ENCODE peak calls at places on chromosomes 4 and X, in five cellular contexts. H is SK-N-SH; G is left lung; V is bronchial epithelial cell; K is naive thymus-derived CD4-positive, alpha-beta T cell. T is an unnamed sample.

GRCh38 chr4:71553605-71554004 is 214.8 kb downstream of the SLC4A4 start:
- DNase-seq in K (no peak), H (peak), G (no peak), V (peak), T (no peak)

GRCh38 chr4:186761281-186761897 is 37.7 kb upstream of the FAT1 start:
- DNase-seq in G (no peak), K (no peak), H (no peak), V (no peak), T (no peak)

GRCh38 chr4:99690472-99690871 is 32.8 kb upstream of the C4orf54 start:
- DNase-seq in H (no peak), V (no peak), K (no peak), G (no peak), T (no peak)

GRCh38 chr4:188423039-188423438 is 283.8 kb downstream of the TRIML1 start:
- DNase-seq in H (no peak), K (no peak), G (no peak), V (peak), T (no peak)

GRCh38 chr4:72295966-72296557 is 264.3 kb downstream of the NPFFR2 start:
- DNase-seq in K (no peak), V (peak), G (no peak), H (peak), T (peak)

GRCh38 chr4:96972920-96973319 is 1133.0 kb downstream of the PDHA2 start:
- DNase-seq in K (no peak), G (no peak), V (no peak), H (no peak), T (no peak)

GRCh38 chrX:84189125-84189524 is 1.1 kb upstream of the RPS6KA6 start:
- DNase-seq in G (no peak), K (no peak), H (no peak), V (no peak), T (no peak)

GRCh38 chr4:37767546-37767945 is 58.9 kb upstream of the PGM2 start:
- DNase-seq in G (peak), V (peak), K (no peak), H (no peak), T (no peak)

GRCh38 chr4:6386091-6386490 is 86.3 kb downstream of the PPP2R2C start:
- DNase-seq in G (peak), H (no peak), K (no peak), V (peak), T (no peak)

GRCh38 chr4:25182941-25183340 is 22.7 kb upstream of the SEPSECS start:
- DNase-seq in G (no peak), K (no peak), H (no peak), V (no peak), T (no peak)

GRCh38 chrX:20515841-20516461 is 249.2 kb upstream of the RPS6KA3 start:
- DNase-seq in G (no peak), V (peak), K (no peak), H (no peak), T (peak)

GRCh38 chrX:107324493-107325310 is 118.3 kb downstream of the DNAAF6 start:
- DNase-seq in H (peak), G (peak), K (no peak), V (peak), T (no peak)

GRCh38 chrX:10199212-10199611 is 42.4 kb downstream of the CLCN4 start:
- DNase-seq in H (no peak), G (no peak), V (peak), K (no peak), T (no peak)

GRCh38 chr4:182486895-182487294 is 243.7 kb downstream of the TENM3 start:
- DNase-seq in K (no peak), G (no peak), V (no peak), H (no peak), T (no peak)

GRCh38 chr4:145326491-145326890 is 146.1 kb upstream of the OTUD4 start:
- DNase-seq in K (no peak), V (no peak), H (no peak), G (no peak), T (no peak)

GRCh38 chrX:154914052-154914451 is 27.9 kb downstream of the F8A1 start:
- DNase-seq in H (no peak), K (no peak), V (no peak), G (no peak), T (no peak)

GRCh38 chr4:152460488-152460887 is 75.4 kb downstream of the FBXW7 start:
- DNase-seq in H (no peak), G (no peak), V (peak), K (no peak), T (peak)

GRCh38 chr4:66187175-66187720 is 517.0 kb upstream of the EPHA5 start:
- DNase-seq in H (no peak), V (no peak), K (no peak), G (peak), T (no peak)

GRCh38 chr4:89217594-89217993 is 90.0 kb downstream of the GPRIN3 start:
- DNase-seq in G (no peak), H (no peak), V (no peak), K (no peak), T (no peak)

GRCh38 chr4:53702334-53703266 is 111.3 kb upstream of the LNX1 start:
- DNase-seq in K (no peak), H (peak), V (peak), G (peak), T (peak)

GRCh38 chr4:138401330-138401729 is 159.2 kb upstream of the SLC7A11 start:
- DNase-seq in G (no peak), H (no peak), V (no peak), K (no peak), T (peak)

GRCh38 chrX:10010686-10011085 is 43.5 kb downstream of the CLDN34 start:
- DNase-seq in H (no peak), G (no peak), K (no peak), V (peak), T (no peak)

GRCh38 chrX:7889138-7889537 is 38.1 kb downstream of the PNPLA4 start:
- DNase-seq in G (no peak), V (no peak), H (no peak), K (no peak), T (no peak)

GRCh38 chr4:173924561-173924960 is 358.9 kb downstream of the FBXO8 start:
- DNase-seq in G (no peak), K (no peak), V (no peak), H (peak), T (no peak)

GRCh38 chrX:56738670-56739069 is 9.6 kb downstream of the NBDY start:
- DNase-seq in V (peak), H (no peak), K (no peak), G (no peak), T (no peak)

GRCh38 chr4:43456383-43456782 is 563.9 kb downstream of the GRXCR1 start:
- DNase-seq in G (no peak), V (peak), K (no peak), H (no peak), T (peak)

GRCh38 chr4:139643042-139643895 is 22.4 kb upstream of the MGST2 start:
- DNase-seq in K (no peak), V (no peak), G (no peak), H (no peak), T (no peak)

GRCh38 chr4:8032381-8032780 is 92.7 kb upstream of the AFAP1 start:
- DNase-seq in K (no peak), G (peak), V (no peak), H (no peak), T (no peak)

GRCh38 chr4:128512767-128513322 is 225.2 kb upstream of the PGRMC2 start:
- DNase-seq in K (no peak), V (no peak), H (no peak), G (no peak), T (no peak)

GRCh38 chrX:9272166-9272565 is 192.7 kb upstream of the TBL1X start:
- DNase-seq in K (no peak), G (no peak), H (no peak), V (no peak), T (peak)

GRCh38 chrX:7068939-7069367 is 78.6 kb upstream of the STS start:
- DNase-seq in G (no peak), K (no peak), V (no peak), H (peak), T (no peak)

GRCh38 chr4:77695769-77696168 is 90.1 kb downstream of the CXCL13 start:
- DNase-seq in K (no peak), G (no peak), V (peak), H (no peak), T (peak)

GRCh38 chrX:150348365-150348764 is 14.8 kb upstream of the MAMLD1 start:
- DNase-seq in H (no peak), V (no peak), G (no peak), K (no peak), T (no peak)

GRCh38 chrX:68146054-68146453 is 287.2 kb downstream of the OPHN1 start:
- DNase-seq in K (no peak), G (no peak), H (peak), V (peak), T (peak)

GRCh38 chr4:158209825-158210807 is at the start of gene TMEM144:
- DNase-seq in K (no peak), H (no peak), V (peak), G (peak), T (peak)

GRCh38 chr4:146095867-146096266 is 79.7 kb upstream of the LSM6 start:
- DNase-seq in G (no peak), V (no peak), K (no peak), H (no peak), T (no peak)

GRCh38 chr4:1026115-1026514 is 14.7 kb downstream of the FGFRL1 start:
- DNase-seq in K (no peak), V (peak), H (peak), G (no peak), T (no peak)

T was measured in HFF-Myc.